ENCODE peak calls at places on chromosomes 5 and 9, in seven cellular contexts. R, C, Y, M, X, Z and F are unnamed samples.
A peak's percentile ranks its signal among the peaks of the same experiment; 100 is the strongest.

GRCh38 chr5:138542120-138542955 is 698 bp downstream of the ETF1 start:
- ATAC-seq in R (no peak), C (no peak), Y (no peak), M (peak; percentile 2), X (no peak), Z (peak; percentile 0), F (no peak)

GRCh38 chr9:88746744-88747398 is 211.9 kb downstream of the NXNL2 start:
- ATAC-seq in R (no peak), C (peak; percentile 31), Y (no peak), M (no peak), X (peak; percentile 83), Z (no peak), F (no peak)

GRCh38 chr9:3948826-3949578 is 350.9 kb downstream of the GLIS3 start:
- ATAC-seq in R (no peak), C (no peak), Y (no peak), M (no peak), X (no peak), Z (no peak), F (no peak)

GRCh38 chr9:97386265-97386633 is 25.6 kb upstream of the TDRD7 start:
- ATAC-seq in R (no peak), C (peak; percentile 43), Y (no peak), M (no peak), X (no peak), Z (no peak), F (peak; percentile 18)

GRCh38 chr5:149037819-149038218 is 25.0 kb downstream of the SH3TC2 start:
- ATAC-seq in R (no peak), C (no peak), Y (no peak), M (peak; percentile 47), X (no peak), Z (no peak), F (no peak)

GRCh38 chr5:124952079-124952478 is 205.6 kb upstream of the ZNF608 start:
- ATAC-seq in R (peak; percentile 38), C (no peak), Y (no peak), M (peak; percentile 98), X (no peak), Z (no peak), F (no peak)

GRCh38 chr5:3225201-3225960 is 370.3 kb upstream of the IRX1 start:
- ATAC-seq in R (no peak), C (no peak), Y (no peak), M (no peak), X (no peak), Z (no peak), F (no peak)

GRCh38 chr9:76905984-76906861 is at the start of gene PRUNE2:
- ATAC-seq in R (peak; percentile 88), C (peak; percentile 97), Y (peak; percentile 86), M (peak; percentile 75), X (peak; percentile 95), Z (peak; percentile 59), F (peak; percentile 96)

GRCh38 chr9:32251539-32251938 is 132.9 kb upstream of the ACO1 start:
- ATAC-seq in R (peak; percentile 87), C (peak; percentile 90), Y (peak; percentile 83), M (peak; percentile 91), X (peak; percentile 97), Z (peak; percentile 84), F (no peak)

DNA sequence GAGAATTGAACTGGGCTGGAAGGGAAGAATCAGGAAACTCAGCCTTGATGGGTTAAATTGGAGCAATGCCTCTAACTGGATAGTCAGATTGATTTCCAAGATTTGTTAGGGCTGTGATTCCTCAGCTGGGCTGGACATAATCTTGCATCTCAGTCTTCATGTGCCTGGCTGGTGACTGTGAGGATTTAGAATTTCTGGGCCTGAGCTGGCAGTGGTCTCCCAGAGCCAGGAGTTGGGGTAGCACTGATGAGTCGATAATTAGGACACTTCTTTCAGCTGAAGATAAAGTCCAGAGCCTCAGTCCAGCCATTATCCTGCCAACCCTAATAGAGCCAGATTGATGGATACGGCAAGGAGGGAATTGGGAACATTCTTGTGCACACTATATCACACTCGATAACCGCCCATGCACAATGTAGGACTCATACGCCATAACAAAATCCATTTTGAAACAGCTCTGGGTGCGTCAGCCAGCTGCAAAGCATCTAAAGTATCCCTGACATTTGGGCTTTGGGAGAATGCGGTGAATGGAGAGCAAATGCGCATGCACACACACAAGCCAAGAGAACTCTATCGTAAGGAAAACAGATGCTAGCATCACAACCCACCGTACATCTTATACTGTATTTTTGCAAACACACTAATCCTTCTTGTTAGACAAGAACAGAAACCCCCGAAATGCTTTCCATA is 405.1 kb upstream of the KLF4 start:
- ATAC-seq in R (no peak), C (no peak), Y (no peak), M (no peak), X (no peak), Z (no peak), F (peak; percentile 89)
- TF ChIP-seq POLR2AphosphoS5 in R (no peak), C (no peak), Y (no peak), M (no peak), X (no peak), Z (no peak), F (peak; percentile 92)

GRCh38 chr5:14503681-14504331 is 77.8 kb upstream of the OTULINL start:
- ATAC-seq in R (no peak), C (peak; percentile 8), Y (no peak), M (no peak), X (no peak), Z (no peak), F (no peak)
- TF ChIP-seq CTCF in R (no peak), C (no peak), Y (no peak), M (no peak), X (no peak), Z (no peak), F (no peak)

DNA sequence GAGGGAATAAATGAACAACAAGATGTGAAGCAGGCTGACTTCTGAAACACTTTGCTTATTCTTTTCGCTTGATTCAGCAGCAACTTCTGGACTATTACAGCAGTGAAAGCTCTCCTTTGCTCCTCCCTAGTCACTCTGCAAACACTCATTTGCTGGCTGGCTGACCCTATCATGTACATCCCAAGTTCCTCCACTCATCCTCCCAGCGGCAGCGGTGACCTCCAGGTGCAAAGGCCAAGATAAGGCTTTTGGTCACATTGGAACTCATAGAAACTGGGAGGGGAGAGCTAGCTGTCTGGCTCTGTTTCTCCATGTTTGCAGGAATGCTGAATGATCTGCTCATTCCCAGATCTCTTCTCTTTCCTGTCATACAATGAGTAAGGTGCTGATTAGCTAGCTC is 250.4 kb upstream of the PDE4D start:
- ATAC-seq in R (no peak), C (peak; percentile 88), Y (no peak), M (no peak), X (no peak), Z (no peak), F (no peak)
- H3K4me1 ChIP-seq in R (no peaks in the 10 kb centered on the region), C (peaks cover 10% of the 10 kb centered on the region), Y (no peaks in the 10 kb centered on the region), M (no peaks in the 10 kb centered on the region), X (no peaks in the 10 kb centered on the region), Z (no peaks in the 10 kb centered on the region), F (no peaks in the 10 kb centered on the region)

GRCh38 chr5:178324481-178325310 is 92.1 kb upstream of the PHYKPL start:
- ATAC-seq in R (no peak), C (no peak), Y (peak; percentile 6), M (peak; percentile 87), X (no peak), Z (no peak), F (no peak)

GRCh38 chr5:178325311-178326053 is 92.9 kb upstream of the PHYKPL start:
- ATAC-seq in R (no peak), C (no peak), Y (no peak), M (no peak), X (no peak), Z (no peak), F (no peak)

GRCh38 chr5:178327931-178328711 is 95.5 kb upstream of the PHYKPL start:
- ATAC-seq in R (no peak), C (no peak), Y (no peak), M (no peak), X (no peak), Z (no peak), F (no peak)

GRCh38 chr5:178327446-178327845 is 94.8 kb upstream of the PHYKPL start:
- ATAC-seq in R (no peak), C (no peak), Y (no peak), M (no peak), X (no peak), Z (no peak), F (no peak)

GRCh38 chr5:178326054-178326715 is 93.6 kb upstream of the PHYKPL start:
- ATAC-seq in R (no peak), C (no peak), Y (no peak), M (no peak), X (no peak), Z (no peak), F (peak; percentile 86)
- TF ChIP-seq POLR2AphosphoS5 in R (no peak), C (no peak), Y (no peak), M (no peak), X (no peak), Z (no peak), F (peak; percentile 86)

GRCh38 chr9:68416891-68417570 is 60.6 kb downstream of the PGM5 start:
- ATAC-seq in R (no peak), C (peak; percentile 44), Y (peak; percentile 84), M (peak; percentile 62), X (peak; percentile 89), Z (peak; percentile 75), F (no peak)
- TF ChIP-seq CTCF in R (peak; percentile 35), C (peak; percentile 33), Y (peak; percentile 4), M (peak; percentile 23), X (peak; percentile 68), Z (peak; percentile 38), F (no peak)

DNA sequence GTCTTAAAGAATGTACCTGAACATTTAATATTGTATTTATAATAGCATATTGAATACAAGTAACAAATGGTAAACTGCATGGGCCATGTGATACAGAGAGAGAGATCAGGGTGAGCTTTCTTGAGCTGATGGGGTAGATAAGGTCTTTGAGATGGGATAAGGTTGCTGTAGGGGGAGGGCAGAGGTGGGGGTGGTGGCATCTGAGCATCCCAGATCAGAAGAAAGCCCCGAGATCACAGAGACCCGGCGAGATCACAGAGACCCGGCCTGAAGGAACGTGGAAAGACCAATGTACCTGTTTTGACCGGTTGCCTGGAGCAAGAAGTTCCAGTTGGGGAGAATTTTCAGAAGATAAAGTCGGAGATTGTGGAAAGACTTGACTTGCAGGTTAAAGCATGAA is 6.6 kb downstream of the SMARCA2 start:
- ATAC-seq in R (no peak), C (no peak), Y (no peak), M (no peak), X (no peak), Z (no peak), F (no peak)
- H3K4me1 ChIP-seq in R (no peaks in the 10 kb centered on the region), C (peaks cover 29% of the 10 kb centered on the region), Y (peaks cover 7% of the 10 kb centered on the region), M (peaks cover 44% of the 10 kb centered on the region), X (peaks cover 62% of the 10 kb centered on the region), Z (peaks cover 9% of the 10 kb centered on the region), F (peaks cover 12% of the 10 kb centered on the region)

DNA sequence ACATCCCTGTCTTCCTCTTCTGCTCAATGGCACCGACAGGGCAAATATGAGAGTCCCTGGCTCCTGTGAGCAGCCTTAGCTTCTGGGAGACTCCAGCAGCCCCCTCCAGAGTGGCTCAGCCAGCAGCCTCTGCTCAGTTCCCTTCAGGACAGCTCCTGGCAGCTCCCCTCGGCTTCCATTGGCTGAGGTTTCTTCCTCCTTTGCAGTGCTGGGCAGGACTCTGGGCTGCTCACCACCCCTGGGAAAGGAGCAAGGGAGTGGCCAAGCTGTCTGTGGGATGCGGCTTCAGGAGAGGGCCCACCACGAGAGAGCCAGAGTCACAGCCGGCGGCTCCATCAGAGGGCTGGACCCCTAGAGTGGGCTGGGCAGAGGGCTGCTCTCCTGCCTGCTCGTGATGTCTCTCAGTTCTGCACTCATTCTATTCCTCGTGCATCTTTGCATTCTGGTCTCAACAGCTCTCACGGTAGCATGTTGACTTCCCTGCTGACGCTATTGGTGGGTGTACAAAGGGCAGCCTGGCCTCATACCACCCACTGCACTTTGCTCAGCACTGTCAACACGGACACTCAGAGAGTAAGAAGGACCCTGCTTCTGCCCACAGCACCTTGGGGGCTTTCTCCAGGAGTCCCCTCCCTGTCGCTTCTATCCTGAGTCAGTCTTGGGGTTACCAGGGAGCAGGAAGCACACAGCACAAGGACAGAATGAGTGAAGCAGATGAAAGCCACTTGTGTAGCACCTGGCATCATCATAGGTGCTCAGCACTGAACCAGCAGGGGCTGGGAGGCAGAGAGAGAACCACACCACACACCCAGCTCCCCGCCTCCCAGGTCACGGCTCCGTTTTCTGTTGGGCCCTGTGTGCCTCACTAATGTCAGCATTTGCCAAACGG is 80.9 kb upstream of the ALDH1B1 start:
- ATAC-seq in R (no peak), C (peak; percentile 96), Y (peak; percentile 52), M (no peak), X (peak; percentile 90), Z (no peak), F (peak; percentile 59)
- TF ChIP-seq POLR2AphosphoS5 in R (no peak), C (no peak), Y (no peak), M (no peak), X (no peak), Z (no peak), F (no peak)